ENCODE peak calls at places on chromosomes 13 and 19, in five cellular contexts. P is NB4, J is heart left ventricle, T is T follicular helper cell, C is Kasumi-1. I is an unnamed sample.
A peak's percentile ranks its signal among the peaks of the same experiment; 100 is the strongest.

GRCh38 chr13:69280399-69280798 is 827.2 kb upstream of the ATXN8OS start:
- DNase-seq in T (no peak), J (no peak), P (no peak), C (no peak), I (no peak)

GRCh38 chr13:39531646-39532045 is 71.3 kb downstream of the LHFPL6 start:
- DNase-seq in J (no peak), T (no peak), P (peak; percentile 7), C (no peak), I (no peak)

GRCh38 chr19:6021878-6022569 is 44.1 kb upstream of the RANBP3 start:
- DNase-seq in J (peak; percentile 82), C (peak; percentile 81), P (peak; percentile 79), T (peak; percentile 75), I (peak; percentile 81)

GRCh38 chr19:45528744-45529453 is 21.6 kb downstream of the VASP start:
- DNase-seq in C (no peak), P (no peak), T (no peak), J (no peak), I (peak; percentile 77)

GRCh38 chr13:99034333-99035085 is 56.6 kb upstream of the DOCK9 start:
- DNase-seq in J (no peak), T (no peak), P (no peak), C (no peak), I (no peak)

GRCh38 chr19:51002542-51003311 is 1.3 kb upstream of the KLK8 start:
- DNase-seq in J (no peak), C (no peak), P (peak; percentile 25), T (no peak), I (no peak)

GRCh38 chr19:47152632-47153031 is 22.0 kb downstream of the SAE1 start:
- DNase-seq in T (no peak), J (no peak), P (no peak), C (no peak), I (no peak)

GRCh38 chr13:29239653-29240525 is 355.6 kb downstream of the SLC7A1 start:
- DNase-seq in P (no peak), J (no peak), T (no peak), C (no peak), I (no peak)

GRCh38 chr13:112209731-112210130 is 142.8 kb downstream of the SOX1 start:
- DNase-seq in C (no peak), T (no peak), J (no peak), P (no peak), I (no peak)

GRCh38 chr19:18274776-18275356 is 614 bp upstream of the IQCN start:
- DNase-seq in P (peak; percentile 92), J (peak; percentile 92), C (no peak), T (no peak), I (peak; percentile 92)

GRCh38 chr13:45205124-45205523 is 4.3 kb upstream of the KCTD4 start:
- DNase-seq in P (no peak), J (no peak), T (no peak), C (peak; percentile 30), I (no peak)

GRCh38 chr13:80341771-80342271 is 895 bp upstream of the SPRY2 start:
- DNase-seq in C (peak; percentile 45), T (no peak), P (peak; percentile 79), J (peak; percentile 76), I (peak; percentile 54)

GRCh38 chr19:46741447-46741846 is 4.4 kb upstream of the FKRP start:
- DNase-seq in T (no peak), P (no peak), J (no peak), C (no peak), I (no peak)

GRCh38 chr19:39335168-39335567 is 675 bp downstream of the GMFG start:
- DNase-seq in J (no peak), P (peak; percentile 58), C (peak; percentile 57), T (no peak), I (no peak)

GRCh38 chr19:32404213-32404938 is 1.2 kb upstream of the DPY19L3 start:
- DNase-seq in P (peak; percentile 66), J (no peak), T (no peak), C (peak; percentile 18), I (no peak)

GRCh38 chr13:80612804-80613203 is 271.9 kb upstream of the SPRY2 start:
- DNase-seq in J (no peak), T (no peak), C (no peak), P (no peak), I (no peak)

GRCh38 chr13:21243843-21244184 is 67.4 kb downstream of the MRPL57 start:
- DNase-seq in C (no peak), P (no peak), J (no peak), T (no peak), I (no peak)

GRCh38 chr19:54017266-54017665 is 25.8 kb downstream of the CACNG6 start:
- DNase-seq in C (no peak), T (no peak), P (no peak), J (no peak), I (no peak)

GRCh38 chr19:34136127-34136526 is 36.2 kb upstream of the LSM14A start:
- DNase-seq in P (no peak), T (no peak), J (no peak), C (no peak), I (no peak)

GRCh38 chr13:110648155-110648819 is 32.9 kb downstream of the NAXD start:
- DNase-seq in J (no peak), T (no peak), P (no peak), C (no peak), I (no peak)

GRCh38 chr13:98912846-98913245 is 65.0 kb downstream of the DOCK9 start:
- DNase-seq in T (no peak), J (no peak), P (no peak), C (no peak), I (no peak)

GRCh38 chr19:694481-695349 is 537 bp downstream of the PRSS57 start:
- DNase-seq in T (no peak), J (no peak), P (peak; percentile 51), C (peak; percentile 40), I (no peak)

GRCh38 chr13:24734951-24735350 is 29.0 kb upstream of the RNF17 start:
- DNase-seq in J (no peak), C (peak; percentile 18), P (no peak), T (no peak), I (no peak)

GRCh38 chr13:78714717-78715116 is 55.8 kb upstream of the OBI1 start:
- DNase-seq in C (no peak), J (no peak), T (no peak), P (no peak), I (no peak)

GRCh38 chr19:17648097-17648660 is 40.0 kb downstream of the UNC13A start:
- DNase-seq in P (no peak), J (no peak), C (no peak), T (no peak), I (no peak)

GRCh38 chr13:102233566-102234208 is 168.2 kb downstream of the FGF14 start:
- DNase-seq in J (no peak), P (no peak), T (no peak), C (no peak), I (no peak)

GRCh38 chr19:8609210-8610040 is 1.1 kb downstream of the ADAMTS10 start:
- DNase-seq in P (peak; percentile 94), J (peak; percentile 84), T (no peak), C (no peak), I (peak; percentile 34)

GRCh38 chr19:52227196-52227940 is 37.5 kb downstream of the PPP2R1A start:
- DNase-seq in J (no peak), P (peak; percentile 9), C (no peak), T (no peak), I (no peak)

GRCh38 chr19:38653028-38653571 is 5.7 kb downstream of the ACTN4 start:
- DNase-seq in J (no peak), C (no peak), T (no peak), P (no peak), I (peak; percentile 78)

GRCh38 chr19:2113436-2114211 is 16.9 kb downstream of the IZUMO4 start:
- DNase-seq in J (no peak), T (no peak), P (peak; percentile 60), C (no peak), I (no peak)

GRCh38 chr19:18432275-18433038 is 5.5 kb downstream of the ISYNA1 start:
- DNase-seq in P (no peak), C (no peak), J (no peak), T (no peak), I (no peak)

GRCh38 chr19:43501661-43502418 is 2.7 kb downstream of the PHLDB3 start:
- DNase-seq in J (no peak), T (no peak), C (no peak), P (no peak), I (no peak)

GRCh38 chr13:88339271-88339741 is 668.1 kb downstream of the SLITRK5 start:
- DNase-seq in P (no peak), C (no peak), T (no peak), J (peak; percentile 33), I (peak; percentile 51)

GRCh38 chr19:50432221-50432626 is 468 bp upstream of the MYBPC2 start:
- DNase-seq in P (no peak), J (no peak), T (no peak), C (no peak), I (no peak)

GRCh38 chr13:98576963-98577822 is at the start of gene STK24:
- DNase-seq in J (peak; percentile 88), P (peak; percentile 75), T (peak; percentile 37), C (peak; percentile 18), I (peak; percentile 78)

I was measured in transverse colon.